ENCODE peak calls at places on chromosomes 4 and X, in nine cellular contexts. One of them, this sample, is unnamed.
A peak's percentile ranks its signal among the peaks of the same experiment; 100 is the strongest.

GRCh38 chr4:186746581-186746980 is 22.9 kb upstream of the FAT1 start:
- DNase-seq in stimulated activated CD8-positive, alpha-beta memory T cell treated with anti-CD3 and anti-CD28 coated beads, Interleukin-4, amount 100 ng/mL, for 4 hours: no peak
- DNase-seq in amniotic stem cell: no peak
- DNase-seq in left kidney: no peak
- DNase-seq in kidney tubule cell: peak; percentile 31
- DNase-seq in T-helper 2 cell: no peak
- DNase-seq in astrocyte of the spinal cord: no peak
- DNase-seq in NCI-H2029: no peak
- DNase-seq in foreskin fibroblast: no peak
- DNase-seq in this sample: no peak

GRCh38 chrX:38000706-38001105 is 5.6 kb upstream of the SYTL5 start:
- DNase-seq in stimulated activated CD8-positive, alpha-beta memory T cell treated with anti-CD3 and anti-CD28 coated beads, Interleukin-4, amount 100 ng/mL, for 4 hours: no peak
- DNase-seq in amniotic stem cell: no peak
- DNase-seq in left kidney: no peak
- DNase-seq in kidney tubule cell: no peak
- DNase-seq in T-helper 2 cell: no peak
- DNase-seq in astrocyte of the spinal cord: no peak
- DNase-seq in NCI-H2029: no peak
- DNase-seq in foreskin fibroblast: no peak
- DNase-seq in this sample: no peak

GRCh38 chr4:61517144-61517543 is 317.0 kb downstream of the ADGRL3 start:
- DNase-seq in stimulated activated CD8-positive, alpha-beta memory T cell treated with anti-CD3 and anti-CD28 coated beads, Interleukin-4, amount 100 ng/mL, for 4 hours: no peak
- DNase-seq in amniotic stem cell: no peak
- DNase-seq in left kidney: peak; percentile 66
- DNase-seq in kidney tubule cell: no peak
- DNase-seq in T-helper 2 cell: no peak
- DNase-seq in astrocyte of the spinal cord: no peak
- DNase-seq in NCI-H2029: no peak
- DNase-seq in foreskin fibroblast: no peak
- DNase-seq in this sample: no peak

GRCh38 chrX:13903405-13903804 is 86.5 kb upstream of the GPM6B start:
- DNase-seq in stimulated activated CD8-positive, alpha-beta memory T cell treated with anti-CD3 and anti-CD28 coated beads, Interleukin-4, amount 100 ng/mL, for 4 hours: no peak
- DNase-seq in amniotic stem cell: no peak
- DNase-seq in left kidney: no peak
- DNase-seq in kidney tubule cell: no peak
- DNase-seq in T-helper 2 cell: no peak
- DNase-seq in astrocyte of the spinal cord: peak; percentile 74
- DNase-seq in NCI-H2029: no peak
- DNase-seq in foreskin fibroblast: no peak
- DNase-seq in this sample: no peak

GRCh38 chr4:13159041-13159620 is 325.0 kb downstream of the RAB28 start:
- DNase-seq in stimulated activated CD8-positive, alpha-beta memory T cell treated with anti-CD3 and anti-CD28 coated beads, Interleukin-4, amount 100 ng/mL, for 4 hours: no peak
- DNase-seq in amniotic stem cell: no peak
- DNase-seq in left kidney: no peak
- DNase-seq in kidney tubule cell: peak; percentile 20
- DNase-seq in T-helper 2 cell: no peak
- DNase-seq in astrocyte of the spinal cord: no peak
- DNase-seq in NCI-H2029: peak; percentile 92
- DNase-seq in foreskin fibroblast: no peak
- DNase-seq in this sample: peak; percentile 17

GRCh38 chrX:86910602-86911311 is 606.8 kb upstream of the KLHL4 start:
- DNase-seq in stimulated activated CD8-positive, alpha-beta memory T cell treated with anti-CD3 and anti-CD28 coated beads, Interleukin-4, amount 100 ng/mL, for 4 hours: no peak
- DNase-seq in amniotic stem cell: no peak
- DNase-seq in left kidney: no peak
- DNase-seq in kidney tubule cell: no peak
- DNase-seq in T-helper 2 cell: no peak
- DNase-seq in astrocyte of the spinal cord: no peak
- DNase-seq in NCI-H2029: no peak
- DNase-seq in foreskin fibroblast: no peak
- DNase-seq in this sample: no peak

GRCh38 chr4:17597517-17597916 is 16.9 kb upstream of the MED28 start:
- DNase-seq in stimulated activated CD8-positive, alpha-beta memory T cell treated with anti-CD3 and anti-CD28 coated beads, Interleukin-4, amount 100 ng/mL, for 4 hours: no peak
- DNase-seq in amniotic stem cell: no peak
- DNase-seq in left kidney: peak; percentile 63
- DNase-seq in kidney tubule cell: peak; percentile 34
- DNase-seq in T-helper 2 cell: no peak
- DNase-seq in astrocyte of the spinal cord: no peak
- DNase-seq in NCI-H2029: no peak
- DNase-seq in foreskin fibroblast: no peak
- DNase-seq in this sample: no peak

GRCh38 chrX:74536142-74537010 is 78.0 kb downstream of the RLIM start:
- DNase-seq in stimulated activated CD8-positive, alpha-beta memory T cell treated with anti-CD3 and anti-CD28 coated beads, Interleukin-4, amount 100 ng/mL, for 4 hours: no peak
- DNase-seq in amniotic stem cell: peak; percentile 25
- DNase-seq in left kidney: peak; percentile 94
- DNase-seq in kidney tubule cell: peak; percentile 83
- DNase-seq in T-helper 2 cell: no peak
- DNase-seq in astrocyte of the spinal cord: peak; percentile 89
- DNase-seq in NCI-H2029: peak; percentile 51
- DNase-seq in foreskin fibroblast: peak; percentile 70
- DNase-seq in this sample: peak; percentile 72

GRCh38 chr4:42460043-42460442 is 62.8 kb downstream of the SHISA3 start:
- DNase-seq in stimulated activated CD8-positive, alpha-beta memory T cell treated with anti-CD3 and anti-CD28 coated beads, Interleukin-4, amount 100 ng/mL, for 4 hours: no peak
- DNase-seq in amniotic stem cell: no peak
- DNase-seq in left kidney: no peak
- DNase-seq in kidney tubule cell: no peak
- DNase-seq in T-helper 2 cell: no peak
- DNase-seq in astrocyte of the spinal cord: no peak
- DNase-seq in NCI-H2029: no peak
- DNase-seq in foreskin fibroblast: no peak
- DNase-seq in this sample: no peak